ENCODE peak calls at places on chromosomes 3 and 15, in nine cellular contexts. U is neuronal stem cell, D is PC-9, B is IMR-90, A is PC-3, H is GM23338, Y is fibroblast of lung, I is mammary epithelial cell, X is HCT116. S is an unnamed sample. For H3K4me1, the result is how much of the 10 kb centered on the place peaks cover.

GRCh38 chr15:35838422-35839150 is 292.6 kb upstream of the DPH6 start:
- DNase-seq in U (no peak), D (no peak), B (no peak), A (no peak), H (peak), Y (no peak), I (no peak), X (no peak), S (no peak)

GRCh38 chr3:12470111-12470510 is 14.2 kb upstream of the TSEN2 start:
- DNase-seq in U (no peak), D (no peak), B (peak), A (peak), H (no peak), Y (peak), I (peak), X (no peak), S (peak)

GRCh38 chr3:1275495-1275894 is 182.7 kb downstream of the CNTN6 start:
- DNase-seq in U (peak), D (no peak), B (no peak), A (no peak), H (peak), Y (no peak), I (no peak), X (no peak), S (no peak)

GRCh38 chr3:42763023-42763422 is 10.0 kb downstream of the CCDC13 start:
- DNase-seq in U (no peak), D (no peak), B (peak), A (no peak), H (no peak), Y (peak), I (no peak), X (no peak), S (peak)

GRCh38 chr15:41844814-41845213 is 6.2 kb downstream of the PLA2G4B start:
- DNase-seq in U (no peak), D (no peak), B (no peak), A (no peak), H (no peak), Y (no peak), I (no peak), X (no peak), S (no peak)

GRCh38 chr15:60414016-60414682 is 16.4 kb upstream of the ANXA2 start:
- DNase-seq in U (no peak), D (no peak), B (peak), A (peak), H (no peak), Y (peak), I (peak), X (no peak), S (peak)

GRCh38 chr3:141680620-141681389 is 57.3 kb upstream of the RNF7 start:
- DNase-seq in U (no peak), D (peak), B (peak), A (peak), H (peak), Y (peak), I (peak), X (no peak), S (peak)

GRCh38 chr3:30614373-30614772 is 8.0 kb downstream of the TGFBR2 start:
- DNase-seq in U (no peak), D (no peak), B (no peak), A (no peak), H (no peak), Y (no peak), I (no peak), X (no peak), S (no peak)

GRCh38 chr3:133573054-133573628 is 345 bp upstream of the CDV3 start:
- DNase-seq in U (peak), D (peak), B (peak), A (peak), H (peak), Y (peak), I (peak), X (peak), S (peak)

GRCh38 chr3:42254566-42254965 is 11.4 kb downstream of the CCK start:
- DNase-seq in U (no peak), D (no peak), B (no peak), A (peak), H (peak), Y (no peak), I (no peak), X (no peak), S (no peak)

GRCh38 chr15:40844543-40844981 is 714 bp downstream of the SPINT1 start:
- DNase-seq in U (no peak), D (no peak), B (no peak), A (peak), H (peak), Y (peak), I (no peak), X (no peak), S (no peak)

GRCh38 chr3:45955017-45955647 is 11.9 kb downstream of the CXCR6 start:
- DNase-seq in U (no peak), D (no peak), B (no peak), A (no peak), H (no peak), Y (no peak), I (no peak), X (no peak), S (no peak)

GRCh38 chr3:42079701-42080323 is 11.3 kb upstream of the TRAK1 start:
- DNase-seq in U (no peak), D (peak), B (no peak), A (peak), H (no peak), Y (no peak), I (peak), X (no peak), S (no peak)

GRCh38 chr3:9808345-9809037 is 1.6 kb upstream of the TTLL3 start:
- DNase-seq in U (peak), D (peak), B (peak), A (peak), H (peak), Y (peak), I (peak), X (peak), S (no peak)

GRCh38 chr3:99534951-99535704 is 103.3 kb upstream of the COL8A1 start:
- DNase-seq in U (no peak), D (peak), B (peak), A (peak), H (peak), Y (peak), I (peak), X (no peak), S (peak)

GRCh38 chr15:31335991-31336942 is 9.6 kb downstream of the KLF13 start:
- DNase-seq in U (no peak), D (no peak), B (no peak), A (no peak), H (no peak), Y (no peak), I (no peak), X (no peak), S (no peak)
- H3K4me1 ChIP-seq in U (under half), D (under half), B (under half), A (under half), H (under half), Y (under half), I (under half), X (under half), S (under half)

GRCh38 chr3:129462365-129462968 is 22.4 kb downstream of the IFT122 start:
- DNase-seq in U (no peak), D (no peak), B (no peak), A (no peak), H (no peak), Y (no peak), I (no peak), X (no peak), S (no peak)

GRCh38 chr3:129460572-129460971 is 20.5 kb downstream of the IFT122 start:
- DNase-seq in U (no peak), D (no peak), B (no peak), A (no peak), H (no peak), Y (no peak), I (no peak), X (no peak), S (no peak)

GRCh38 chr3:129460155-129460554 is 20.1 kb downstream of the IFT122 start:
- DNase-seq in U (no peak), D (no peak), B (no peak), A (no peak), H (no peak), Y (no peak), I (no peak), X (no peak), S (no peak)

GRCh38 chr3:129461022-129461421 is 21.0 kb downstream of the IFT122 start:
- DNase-seq in U (no peak), D (no peak), B (peak), A (peak), H (no peak), Y (peak), I (peak), X (no peak), S (peak)

GRCh38 chr3:129461461-129462146 is 21.6 kb downstream of the IFT122 start:
- DNase-seq in U (no peak), D (peak), B (peak), A (peak), H (no peak), Y (no peak), I (peak), X (no peak), S (no peak)
- H2AFZ ChIP-seq in U (no peak), D (no peak), B (no peak), A (peak), H (no peak), Y (no peak), I (peak), X (no peak), S (no peak)

GRCh38 chr15:30928076-30928475 is 24.4 kb downstream of the FAN1 start:
- DNase-seq in U (no peak), D (no peak), B (peak), A (no peak), H (no peak), Y (peak), I (no peak), X (no peak), S (no peak)

GRCh38 chr15:30930422-30930821 is 26.7 kb downstream of the FAN1 start:
- DNase-seq in U (no peak), D (no peak), B (no peak), A (no peak), H (no peak), Y (no peak), I (no peak), X (no peak), S (no peak)

GRCh38 chr15:30929064-30929669 is 25.5 kb downstream of the FAN1 start:
- DNase-seq in U (no peak), D (no peak), B (no peak), A (no peak), H (no peak), Y (no peak), I (no peak), X (no peak), S (no peak)

GRCh38 chr15:30929982-30930381 is 26.3 kb downstream of the FAN1 start:
- DNase-seq in U (no peak), D (no peak), B (no peak), A (no peak), H (no peak), Y (no peak), I (no peak), X (no peak), S (no peak)

DNA sequence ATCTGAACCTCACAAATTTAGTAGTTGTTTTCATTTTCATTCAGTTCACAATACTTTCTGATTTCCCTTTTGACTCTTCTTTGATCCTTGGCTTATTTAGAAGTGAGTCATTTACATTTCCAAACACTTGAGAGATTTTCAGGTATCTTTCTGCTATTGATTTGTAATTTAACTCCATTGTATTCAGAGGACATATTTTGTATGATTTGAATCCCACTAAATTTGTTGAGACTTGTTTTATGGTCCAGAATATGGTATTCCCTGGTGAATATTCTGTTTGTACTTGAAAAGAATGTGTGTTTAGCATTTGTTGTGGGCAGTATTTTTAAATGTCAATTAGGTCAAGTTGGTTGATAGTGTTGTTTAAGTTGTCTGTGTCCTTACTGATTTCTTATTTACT is 29.6 kb downstream of the FAN1 start:
- DNase-seq in U (no peak), D (no peak), B (no peak), A (no peak), H (no peak), Y (no peak), I (peak), X (no peak), S (no peak)
- H3K4me1 ChIP-seq in U (under half), D (under half), B (under half), A (under half), H (under half), Y (under half), I (under half), X (under half), S (under half)

GRCh38 chr3:64225695-64226499 is 631 bp upstream of the PRICKLE2 start:
- DNase-seq in U (no peak), D (no peak), B (peak), A (no peak), H (peak), Y (peak), I (peak), X (no peak), S (no peak)
- H2AFZ ChIP-seq in U (peak), D (no peak), B (peak), A (no peak), H (peak), Y (no peak), I (peak), X (no peak), S (no peak)

S was measured in astrocyte.